ENCODE peak calls at places on chromosome 1, in five cellular contexts. E is dorsolateral prefrontal cortex; Z is activated CD4-positive, CD25-positive, alpha-beta regulatory T cell treated with anti-CD3 and anti-CD28 coated beads, Interleukin-2, amount 50 U/mL, for 16 hours; N is stimulated activated CD8-positive, alpha-beta memory T cell treated with anti-CD3 and anti-CD28 coated beads, Interleukin-4, amount 100 ng/mL, for 1 hour; R is astrocyte. S is an unnamed sample.

GRCh38 chr1:32101233-32101681 is 6.6 kb upstream of the KPNA6 start:
- DNase-seq in E (no peak), R (peak; percentile 58), N (no peak), Z (no peak), S (no peak)

GRCh38 chr1:204150702-204151561 is 912 bp downstream of the ETNK2 start:
- DNase-seq in Z (no peak), R (no peak), N (no peak), E (no peak), S (no peak)

GRCh38 chr1:108862698-108863477 is 6.0 kb upstream of the AKNAD1 start:
- DNase-seq in N (no peak), Z (no peak), E (no peak), R (no peak), S (no peak)

GRCh38 chr1:97047412-97047793 is 325.8 kb downstream of the PTBP2 start:
- DNase-seq in E (no peak), Z (no peak), N (no peak), R (no peak), S (no peak)

GRCh38 chr1:81158592-81158991 is 642.1 kb upstream of the ADGRL2 start:
- DNase-seq in Z (no peak), E (no peak), N (no peak), R (peak; percentile 56), S (no peak)

GRCh38 chr1:12405325-12406217 is 175.7 kb downstream of the VPS13D start:
- DNase-seq in Z (no peak), N (no peak), E (no peak), R (peak; percentile 59), S (no peak)

GRCh38 chr1:220901906-220902305 is 22.7 kb downstream of the HLX start:
- DNase-seq in Z (no peak), N (no peak), R (no peak), E (no peak), S (no peak)

GRCh38 chr1:59766463-59766862 is 48.3 kb upstream of the HOOK1 start:
- DNase-seq in R (no peak), N (no peak), E (no peak), Z (no peak), S (no peak)

GRCh38 chr1:61095127-61095812 is 12.9 kb downstream of the NFIA start:
- DNase-seq in N (no peak), Z (no peak), E (no peak), R (no peak), S (no peak)

GRCh38 chr1:159089184-159089791 is 12.7 kb upstream of the AIM2 start:
- DNase-seq in R (no peak), Z (peak; percentile 4), N (no peak), E (no peak), S (no peak)

GRCh38 chr1:76657618-76658017 is 209.7 kb upstream of the ST6GALNAC5 start:
- DNase-seq in N (no peak), Z (no peak), E (no peak), R (no peak), S (no peak)

GRCh38 chr1:37890378-37891014 is 31.1 kb upstream of the MTF1 start:
- DNase-seq in E (no peak), Z (no peak), R (peak; percentile 16), N (no peak), S (no peak)

GRCh38 chr1:167630568-167631385 is 745 bp downstream of the RCSD1 start:
- DNase-seq in N (no peak), Z (no peak), E (no peak), R (no peak), S (no peak)

GRCh38 chr1:32094721-32095521 is 12.9 kb upstream of the KPNA6 start:
- DNase-seq in Z (no peak), E (no peak), R (no peak), N (no peak), S (no peak)

GRCh38 chr1:111193712-111194480 is 6.5 kb downstream of the DENND2D start:
- DNase-seq in R (no peak), E (no peak), Z (no peak), N (no peak), S (no peak)

GRCh38 chr1:114033219-114033706 is 54.0 kb downstream of the OLFML3 start:
- DNase-seq in E (no peak), N (no peak), R (no peak), Z (no peak), S (no peak)

GRCh38 chr1:8463144-8463927 is 145.4 kb downstream of the SLC45A1 start:
- DNase-seq in N (no peak), E (peak; percentile 37), Z (no peak), R (peak; percentile 72), S (no peak)